ENCODE peak calls at places on chromosome 3, in nine cellular contexts. One of them, this sample, is unnamed.

GRCh38 chr3:197181751-197182150 is 116.7 kb downstream of the DLG1 start:
- DNase-seq in head of caudate nucleus: no peak
- DNase-seq in globus pallidus: no peak
- DNase-seq in IMR-90: peak; percentile 72
- DNase-seq in central memory CD4-positive, alpha-beta T cell: no peak
- DNase-seq in HEK293T: no peak
- DNase-seq in colonic mucosa: no peak
- DNase-seq in SW 1271: no peak
- DNase-seq in stimulated activated CD4-positive, alpha-beta T cell treated with anti-CD3 and anti-CD28 coated beads, Interleukin-1b, Interleukin-23, amount 100 ng/mL, for 4 hours: no peak
- DNase-seq in this sample: no peak

GRCh38 chr3:75192065-75192658 is 472.0 kb upstream of the FRG2C start:
- DNase-seq in SW 1271: no peak
- DNase-seq in globus pallidus: peak; percentile 3
- DNase-seq in stimulated activated CD4-positive, alpha-beta T cell treated with anti-CD3 and anti-CD28 coated beads, Interleukin-1b, Interleukin-23, amount 100 ng/mL, for 4 hours: peak; percentile 4
- DNase-seq in central memory CD4-positive, alpha-beta T cell: peak; percentile 28
- DNase-seq in colonic mucosa: peak; percentile 51
- DNase-seq in IMR-90: peak; percentile 36
- DNase-seq in HEK293T: peak; percentile 46
- DNase-seq in head of caudate nucleus: no peak
- DNase-seq in this sample: peak; percentile 8

GRCh38 chr3:177590826-177591225 is 393.5 kb upstream of the TBL1XR1 start:
- DNase-seq in head of caudate nucleus: no peak
- DNase-seq in SW 1271: no peak
- DNase-seq in HEK293T: no peak
- DNase-seq in stimulated activated CD4-positive, alpha-beta T cell treated with anti-CD3 and anti-CD28 coated beads, Interleukin-1b, Interleukin-23, amount 100 ng/mL, for 4 hours: no peak
- DNase-seq in central memory CD4-positive, alpha-beta T cell: no peak
- DNase-seq in globus pallidus: no peak
- DNase-seq in IMR-90: no peak
- DNase-seq in colonic mucosa: no peak
- DNase-seq in this sample: no peak

GRCh38 chr3:128330301-128330845 is 136.3 kb downstream of the DNAJB8 start:
- DNase-seq in SW 1271: no peak
- DNase-seq in head of caudate nucleus: no peak
- DNase-seq in central memory CD4-positive, alpha-beta T cell: no peak
- DNase-seq in colonic mucosa: no peak
- DNase-seq in IMR-90: no peak
- DNase-seq in HEK293T: no peak
- DNase-seq in globus pallidus: no peak
- DNase-seq in stimulated activated CD4-positive, alpha-beta T cell treated with anti-CD3 and anti-CD28 coated beads, Interleukin-1b, Interleukin-23, amount 100 ng/mL, for 4 hours: no peak
- DNase-seq in this sample: no peak

GRCh38 chr3:42013652-42014442 is 51.9 kb upstream of the ULK4 start:
- DNase-seq in globus pallidus: peak; percentile 28
- DNase-seq in colonic mucosa: peak; percentile 43
- DNase-seq in IMR-90: no peak
- DNase-seq in HEK293T: peak; percentile 39
- DNase-seq in SW 1271: no peak
- DNase-seq in central memory CD4-positive, alpha-beta T cell: peak; percentile 24
- DNase-seq in head of caudate nucleus: no peak
- DNase-seq in stimulated activated CD4-positive, alpha-beta T cell treated with anti-CD3 and anti-CD28 coated beads, Interleukin-1b, Interleukin-23, amount 100 ng/mL, for 4 hours: peak; percentile 18
- DNase-seq in this sample: no peak

GRCh38 chr3:114442251-114442650 is 148.4 kb downstream of the TIGIT start:
- DNase-seq in central memory CD4-positive, alpha-beta T cell: no peak
- DNase-seq in SW 1271: no peak
- DNase-seq in stimulated activated CD4-positive, alpha-beta T cell treated with anti-CD3 and anti-CD28 coated beads, Interleukin-1b, Interleukin-23, amount 100 ng/mL, for 4 hours: no peak
- DNase-seq in HEK293T: no peak
- DNase-seq in globus pallidus: no peak
- DNase-seq in IMR-90: peak; percentile 77
- DNase-seq in head of caudate nucleus: peak; percentile 24
- DNase-seq in colonic mucosa: no peak
- DNase-seq in this sample: no peak

GRCh38 chr3:188220097-188220788 is 66.3 kb downstream of the LPP start:
- DNase-seq in HEK293T: no peak
- DNase-seq in globus pallidus: no peak
- DNase-seq in IMR-90: peak; percentile 73
- DNase-seq in stimulated activated CD4-positive, alpha-beta T cell treated with anti-CD3 and anti-CD28 coated beads, Interleukin-1b, Interleukin-23, amount 100 ng/mL, for 4 hours: no peak
- DNase-seq in colonic mucosa: no peak
- DNase-seq in central memory CD4-positive, alpha-beta T cell: no peak
- DNase-seq in SW 1271: no peak
- DNase-seq in head of caudate nucleus: no peak
- DNase-seq in this sample: no peak

GRCh38 chr3:140397847-140398246 is 280.0 kb upstream of the TRIM42 start:
- DNase-seq in HEK293T: no peak
- DNase-seq in colonic mucosa: no peak
- DNase-seq in globus pallidus: no peak
- DNase-seq in SW 1271: no peak
- DNase-seq in IMR-90: no peak
- DNase-seq in stimulated activated CD4-positive, alpha-beta T cell treated with anti-CD3 and anti-CD28 coated beads, Interleukin-1b, Interleukin-23, amount 100 ng/mL, for 4 hours: no peak
- DNase-seq in head of caudate nucleus: no peak
- DNase-seq in central memory CD4-positive, alpha-beta T cell: no peak
- DNase-seq in this sample: no peak

GRCh38 chr3:64445318-64446300 is 220.3 kb upstream of the PRICKLE2 start:
- DNase-seq in central memory CD4-positive, alpha-beta T cell: no peak
- DNase-seq in colonic mucosa: peak; percentile 34
- DNase-seq in IMR-90: peak; percentile 28
- DNase-seq in head of caudate nucleus: no peak
- DNase-seq in globus pallidus: no peak
- DNase-seq in stimulated activated CD4-positive, alpha-beta T cell treated with anti-CD3 and anti-CD28 coated beads, Interleukin-1b, Interleukin-23, amount 100 ng/mL, for 4 hours: no peak
- DNase-seq in SW 1271: no peak
- DNase-seq in HEK293T: peak; percentile 68
- DNase-seq in this sample: no peak

GRCh38 chr3:44348993-44349392 is 10.4 kb downstream of the TCAIM start:
- DNase-seq in stimulated activated CD4-positive, alpha-beta T cell treated with anti-CD3 and anti-CD28 coated beads, Interleukin-1b, Interleukin-23, amount 100 ng/mL, for 4 hours: no peak
- DNase-seq in head of caudate nucleus: no peak
- DNase-seq in IMR-90: no peak
- DNase-seq in HEK293T: no peak
- DNase-seq in central memory CD4-positive, alpha-beta T cell: no peak
- DNase-seq in globus pallidus: no peak
- DNase-seq in colonic mucosa: no peak
- DNase-seq in SW 1271: no peak
- DNase-seq in this sample: no peak

GRCh38 chr3:39113291-39113690 is 5.8 kb downstream of the TTC21A start:
- DNase-seq in central memory CD4-positive, alpha-beta T cell: no peak
- DNase-seq in colonic mucosa: no peak
- DNase-seq in stimulated activated CD4-positive, alpha-beta T cell treated with anti-CD3 and anti-CD28 coated beads, Interleukin-1b, Interleukin-23, amount 100 ng/mL, for 4 hours: no peak
- DNase-seq in HEK293T: no peak
- DNase-seq in globus pallidus: no peak
- DNase-seq in SW 1271: no peak
- DNase-seq in head of caudate nucleus: no peak
- DNase-seq in IMR-90: no peak
- DNase-seq in this sample: no peak

GRCh38 chr3:84772841-84773240 is 185.9 kb upstream of the CADM2 start:
- DNase-seq in SW 1271: no peak
- DNase-seq in central memory CD4-positive, alpha-beta T cell: no peak
- DNase-seq in IMR-90: no peak
- DNase-seq in globus pallidus: no peak
- DNase-seq in colonic mucosa: no peak
- DNase-seq in stimulated activated CD4-positive, alpha-beta T cell treated with anti-CD3 and anti-CD28 coated beads, Interleukin-1b, Interleukin-23, amount 100 ng/mL, for 4 hours: no peak
- DNase-seq in HEK293T: no peak
- DNase-seq in head of caudate nucleus: no peak
- DNase-seq in this sample: no peak

This sample was measured in SK-N-MC.